ENCODE peak calls at places on chromosomes 11 and 22, in six cellular contexts. Z is GM03348; V is iris pigment epithelial cell; J is stimulated activated naive CD4-positive, alpha-beta T cell; P is activated naive CD8-positive, alpha-beta T cell treated with anti-CD3 and anti-CD28 coated beads for 36 hours; D is stomach. S is an unnamed sample.

GRCh38 chr11:5620606-5621521 is 3.9 kb upstream of the TRIM34 start:
- DNase-seq in P (no peak), Z (peak; percentile 64), J (no peak), V (peak; percentile 93), D (no peak), S (peak; percentile 87)

GRCh38 chr11:11972148-11972547 is 36.3 kb downstream of the DKK3 start:
- DNase-seq in Z (no peak), V (no peak), D (peak; percentile 10), J (no peak), P (no peak), S (no peak)

GRCh38 chr11:120331301-120331966 is 4.8 kb upstream of the ARHGEF12 start:
- DNase-seq in J (no peak), Z (peak; percentile 71), V (peak; percentile 85), P (no peak), D (peak; percentile 70), S (peak; percentile 95)

GRCh38 chr22:42856179-42856864 is 751 bp downstream of the ARFGAP3 start:
- DNase-seq in J (peak; percentile 50), V (peak; percentile 19), D (peak; percentile 52), P (peak; percentile 77), Z (peak; percentile 47), S (peak; percentile 43)

GRCh38 chr11:116640641-116641402 is 132.0 kb downstream of the BUD13 start:
- DNase-seq in D (no peak), J (no peak), P (no peak), Z (no peak), V (no peak), S (no peak)

GRCh38 chr11:134276396-134277175 is 407 bp downstream of the GLB1L3 start:
- DNase-seq in P (no peak), Z (no peak), V (no peak), J (no peak), D (no peak), S (no peak)

GRCh38 chr11:122748968-122749687 is 89.2 kb upstream of the CRTAM start:
- DNase-seq in D (no peak), Z (peak; percentile 92), J (no peak), V (peak; percentile 96), P (peak; percentile 57), S (peak; percentile 95)

GRCh38 chr11:48170176-48170839 is 46.3 kb upstream of the OR4B1 start:
- DNase-seq in Z (peak; percentile 37), V (peak; percentile 56), P (no peak), D (no peak), J (no peak), S (peak; percentile 37)

GRCh38 chr22:25956801-25957200 is 212.5 kb upstream of the SEZ6L start:
- DNase-seq in Z (no peak), P (no peak), V (no peak), J (no peak), D (no peak), S (no peak)

S was measured in EL.